ENCODE peak calls at places on chromosomes 7 and 10, in eight cellular contexts. C is hippocampal formation; U is hepatic stellate cell; D is adipocyte; V is HepG2; J is activated T-helper 9 cell treated with anti-CD3 and anti-CD28 coated beads, Interleukin-2, amount 50 U/mL, for 16 hours; K is HCEC 1CT; A is fibroblast of mammary gland. Q is an unnamed sample.
A peak's percentile ranks its signal among the peaks of the same experiment; 100 is the strongest.

GRCh38 chr10:50625663-50626062 is 1.9 kb upstream of the SGMS1 start:
- DNase-seq in C (no peak), U (peak; percentile 21), D (no peak), V (no peak), J (no peak), K (no peak), A (peak; percentile 12), Q (peak; percentile 24)

GRCh38 chr10:62978417-62978955 is 154.6 kb upstream of the NRBF2 start:
- DNase-seq in C (no peak), U (no peak), D (no peak), V (no peak), J (no peak), K (no peak), A (peak; percentile 22), Q (no peak)

GRCh38 chr10:104643023-104643663 is 2.1 kb downstream of the SORCS3 start:
- DNase-seq in C (no peak), U (no peak), D (no peak), V (no peak), J (no peak), K (no peak), A (no peak), Q (no peak)

GRCh38 chr7:159138508-159138907 is 6.2 kb downstream of the VIPR2 start:
- DNase-seq in C (no peak), U (no peak), D (no peak), V (no peak), J (no peak), K (no peak), A (no peak), Q (no peak)

GRCh38 chr10:10734356-10735064 is 283.2 kb upstream of the CELF2 start:
- DNase-seq in C (no peak), U (no peak), D (no peak), V (no peak), J (no peak), K (no peak), A (no peak), Q (no peak)

GRCh38 chr7:20329389-20330175 is 1.1 kb upstream of the ITGB8 start:
- DNase-seq in C (peak; percentile 76), U (peak; percentile 54), D (peak; percentile 79), V (peak; percentile 60), J (no peak), K (peak; percentile 82), A (peak; percentile 65), Q (peak; percentile 66)

GRCh38 chr10:70266701-70267100 is 17.1 kb downstream of the NPFFR1 start:
- DNase-seq in C (no peak), U (no peak), D (no peak), V (no peak), J (no peak), K (no peak), A (no peak), Q (no peak)

GRCh38 chr10:58696736-58697135 is 184.1 kb downstream of the BICC1 start:
- DNase-seq in C (no peak), U (no peak), D (no peak), V (no peak), J (no peak), K (no peak), A (peak; percentile 21), Q (no peak)

GRCh38 chr10:58593008-58593407 is 80.3 kb downstream of the BICC1 start:
- DNase-seq in C (no peak), U (no peak), D (no peak), V (no peak), J (no peak), K (no peak), A (no peak), Q (no peak)

GRCh38 chr7:33904680-33905388 is 505 bp upstream of the BMPER start:
- DNase-seq in C (no peak), U (peak; percentile 69), D (peak; percentile 77), V (peak; percentile 3), J (no peak), K (peak; percentile 78), A (peak; percentile 48), Q (peak; percentile 75)

GRCh38 chr10:132429281-132430230 is 32.6 kb downstream of the PWWP2B start:
- DNase-seq in C (no peak), U (no peak), D (no peak), V (no peak), J (no peak), K (no peak), A (no peak), Q (no peak)

GRCh38 chr7:149881328-149882263 is 7.8 kb downstream of the ATP6V0E2 start:
- DNase-seq in C (no peak), U (no peak), D (no peak), V (no peak), J (no peak), K (no peak), A (no peak), Q (no peak)

GRCh38 chr10:48636901-48637300 is 32.0 kb upstream of the ARHGAP22 start:
- DNase-seq in C (no peak), U (no peak), D (no peak), V (no peak), J (no peak), K (no peak), A (no peak), Q (no peak)

Q was measured in AG08396.